ENCODE peak calls at places on chromosomes 6 and 20, in four cellular contexts. One of them, this sample, is unnamed.

GRCh38 chr6:41713161-41713649 is 22.2 kb downstream of the TFEB start:
- DNase-seq in uterus: peak; percentile 49
- DNase-seq in DMS 273 treated with DMSO at 0.1 percent for 48 hours: no peak
- DNase-seq in activated T-cell treated with anti-CD3 and anti-CD28 coated beads for 4 hours: no peak
- DNase-seq in this sample: no peak

GRCh38 chr20:1619861-1620444 is at the start of gene SIRPB1:
- DNase-seq in uterus: no peak
- DNase-seq in DMS 273 treated with DMSO at 0.1 percent for 48 hours: no peak
- DNase-seq in activated T-cell treated with anti-CD3 and anti-CD28 coated beads for 4 hours: no peak
- DNase-seq in this sample: no peak

GRCh38 chr6:54697423-54697822 is 149.1 kb upstream of the FAM83B start:
- DNase-seq in uterus: no peak
- DNase-seq in DMS 273 treated with DMSO at 0.1 percent for 48 hours: no peak
- DNase-seq in activated T-cell treated with anti-CD3 and anti-CD28 coated beads for 4 hours: no peak
- DNase-seq in this sample: no peak

GRCh38 chr6:63352587-63353281 is 33.0 kb upstream of the LGSN start:
- DNase-seq in uterus: peak; percentile 26
- DNase-seq in DMS 273 treated with DMSO at 0.1 percent for 48 hours: no peak
- DNase-seq in activated T-cell treated with anti-CD3 and anti-CD28 coated beads for 4 hours: no peak
- DNase-seq in this sample: no peak

GRCh38 chr20:37200926-37201826 is 21.8 kb upstream of the MROH8 start:
- DNase-seq in uterus: no peak
- DNase-seq in DMS 273 treated with DMSO at 0.1 percent for 48 hours: no peak
- DNase-seq in activated T-cell treated with anti-CD3 and anti-CD28 coated beads for 4 hours: no peak
- DNase-seq in this sample: no peak

GRCh38 chr6:155340464-155341129 is 26.3 kb upstream of the TFB1M start:
- DNase-seq in uterus: no peak
- DNase-seq in DMS 273 treated with DMSO at 0.1 percent for 48 hours: no peak
- DNase-seq in activated T-cell treated with anti-CD3 and anti-CD28 coated beads for 4 hours: no peak
- DNase-seq in this sample: no peak

GRCh38 chr20:51284871-51285270 is 257.6 kb downstream of the NFATC2 start:
- DNase-seq in uterus: no peak
- DNase-seq in DMS 273 treated with DMSO at 0.1 percent for 48 hours: no peak
- DNase-seq in activated T-cell treated with anti-CD3 and anti-CD28 coated beads for 4 hours: no peak
- DNase-seq in this sample: no peak

GRCh38 chr20:44422083-44422482 is 53.6 kb upstream of the TTPAL start:
- DNase-seq in uterus: no peak
- DNase-seq in DMS 273 treated with DMSO at 0.1 percent for 48 hours: no peak
- DNase-seq in activated T-cell treated with anti-CD3 and anti-CD28 coated beads for 4 hours: no peak
- DNase-seq in this sample: no peak

GRCh38 chr20:57501461-57502330 is 23.2 kb downstream of the CTCFL start:
- DNase-seq in uterus: no peak
- DNase-seq in DMS 273 treated with DMSO at 0.1 percent for 48 hours: no peak
- DNase-seq in activated T-cell treated with anti-CD3 and anti-CD28 coated beads for 4 hours: no peak
- DNase-seq in this sample: no peak

GRCh38 chr6:2447318-2447717 is 201.9 kb upstream of the GMDS start:
- DNase-seq in uterus: no peak
- DNase-seq in DMS 273 treated with DMSO at 0.1 percent for 48 hours: no peak
- DNase-seq in activated T-cell treated with anti-CD3 and anti-CD28 coated beads for 4 hours: no peak
- DNase-seq in this sample: no peak

GRCh38 chr20:57211949-57212889 is 54.2 kb downstream of the BMP7 start:
- DNase-seq in uterus: peak; percentile 73
- DNase-seq in DMS 273 treated with DMSO at 0.1 percent for 48 hours: no peak
- DNase-seq in activated T-cell treated with anti-CD3 and anti-CD28 coated beads for 4 hours: no peak
- DNase-seq in this sample: peak; percentile 18

GRCh38 chr6:166559211-166559610 is 27.3 kb downstream of the RAMACL start:
- DNase-seq in uterus: no peak
- DNase-seq in DMS 273 treated with DMSO at 0.1 percent for 48 hours: no peak
- DNase-seq in activated T-cell treated with anti-CD3 and anti-CD28 coated beads for 4 hours: no peak
- DNase-seq in this sample: no peak

GRCh38 chr6:16374796-16375195 is 136.4 kb downstream of the GMPR start:
- DNase-seq in uterus: no peak
- DNase-seq in DMS 273 treated with DMSO at 0.1 percent for 48 hours: no peak
- DNase-seq in activated T-cell treated with anti-CD3 and anti-CD28 coated beads for 4 hours: no peak
- DNase-seq in this sample: no peak

GRCh38 chr6:119283979-119284545 is 65.5 kb downstream of the MAN1A1 start:
- DNase-seq in uterus: no peak
- DNase-seq in DMS 273 treated with DMSO at 0.1 percent for 48 hours: no peak
- DNase-seq in activated T-cell treated with anti-CD3 and anti-CD28 coated beads for 4 hours: no peak
- DNase-seq in this sample: no peak

GRCh38 chr20:64079273-64080012 is at the start of gene RGS19:
- DNase-seq in uterus: no peak
- DNase-seq in DMS 273 treated with DMSO at 0.1 percent for 48 hours: no peak
- DNase-seq in activated T-cell treated with anti-CD3 and anti-CD28 coated beads for 4 hours: peak; percentile 57
- DNase-seq in this sample: no peak

GRCh38 chr20:37640600-37641561 is 52.9 kb upstream of the CTNNBL1 start:
- DNase-seq in uterus: no peak
- DNase-seq in DMS 273 treated with DMSO at 0.1 percent for 48 hours: peak; percentile 2
- DNase-seq in activated T-cell treated with anti-CD3 and anti-CD28 coated beads for 4 hours: no peak
- DNase-seq in this sample: no peak

GRCh38 chr6:42864602-42865001 is 14.8 kb upstream of the RPL7L1 start:
- DNase-seq in uterus: no peak
- DNase-seq in DMS 273 treated with DMSO at 0.1 percent for 48 hours: no peak
- DNase-seq in activated T-cell treated with anti-CD3 and anti-CD28 coated beads for 4 hours: no peak
- DNase-seq in this sample: no peak

GRCh38 chr20:57664924-57665588 is 44.8 kb downstream of the PMEPA1 start:
- DNase-seq in uterus: no peak
- DNase-seq in DMS 273 treated with DMSO at 0.1 percent for 48 hours: no peak
- DNase-seq in activated T-cell treated with anti-CD3 and anti-CD28 coated beads for 4 hours: no peak
- DNase-seq in this sample: no peak

GRCh38 chr20:51610761-51611624 is 68.5 kb upstream of the NFATC2 start:
- DNase-seq in uterus: no peak
- DNase-seq in DMS 273 treated with DMSO at 0.1 percent for 48 hours: no peak
- DNase-seq in activated T-cell treated with anti-CD3 and anti-CD28 coated beads for 4 hours: no peak
- DNase-seq in this sample: no peak

GRCh38 chr6:131107166-131107565 is 28.1 kb upstream of the AKAP7 start:
- DNase-seq in uterus: no peak
- DNase-seq in DMS 273 treated with DMSO at 0.1 percent for 48 hours: no peak
- DNase-seq in activated T-cell treated with anti-CD3 and anti-CD28 coated beads for 4 hours: no peak
- DNase-seq in this sample: no peak

GRCh38 chr20:18992418-18992817 is 178.8 kb downstream of the SCP2D1 start:
- DNase-seq in uterus: no peak
- DNase-seq in DMS 273 treated with DMSO at 0.1 percent for 48 hours: no peak
- DNase-seq in activated T-cell treated with anti-CD3 and anti-CD28 coated beads for 4 hours: no peak
- DNase-seq in this sample: no peak

GRCh38 chr6:81238390-81238789 is 514.1 kb downstream of the TENT5A start:
- DNase-seq in uterus: no peak
- DNase-seq in DMS 273 treated with DMSO at 0.1 percent for 48 hours: no peak
- DNase-seq in activated T-cell treated with anti-CD3 and anti-CD28 coated beads for 4 hours: no peak
- DNase-seq in this sample: no peak

GRCh38 chr6:31620586-31621319 is at the start of gene PRRC2A:
- DNase-seq in uterus: peak; percentile 83
- DNase-seq in DMS 273 treated with DMSO at 0.1 percent for 48 hours: peak; percentile 55
- DNase-seq in activated T-cell treated with anti-CD3 and anti-CD28 coated beads for 4 hours: peak; percentile 96
- DNase-seq in this sample: peak; percentile 99

GRCh38 chr6:68128211-68128610 is 506.9 kb upstream of the ADGRB3 start:
- DNase-seq in uterus: no peak
- DNase-seq in DMS 273 treated with DMSO at 0.1 percent for 48 hours: no peak
- DNase-seq in activated T-cell treated with anti-CD3 and anti-CD28 coated beads for 4 hours: no peak
- DNase-seq in this sample: no peak

GRCh38 chr20:38843346-38843745 is 37.8 kb downstream of the PPP1R16B start:
- DNase-seq in uterus: no peak
- DNase-seq in DMS 273 treated with DMSO at 0.1 percent for 48 hours: no peak
- DNase-seq in activated T-cell treated with anti-CD3 and anti-CD28 coated beads for 4 hours: peak; percentile 52
- DNase-seq in this sample: no peak

GRCh38 chr6:73203098-73203497 is 22.2 kb downstream of the KHDC1L start:
- DNase-seq in uterus: no peak
- DNase-seq in DMS 273 treated with DMSO at 0.1 percent for 48 hours: no peak
- DNase-seq in activated T-cell treated with anti-CD3 and anti-CD28 coated beads for 4 hours: no peak
- DNase-seq in this sample: no peak

GRCh38 chr20:57902478-57902877 is 192.7 kb upstream of the PMEPA1 start:
- DNase-seq in uterus: no peak
- DNase-seq in DMS 273 treated with DMSO at 0.1 percent for 48 hours: no peak
- DNase-seq in activated T-cell treated with anti-CD3 and anti-CD28 coated beads for 4 hours: no peak
- DNase-seq in this sample: no peak

GRCh38 chr20:44532981-44533331 is 11.1 kb upstream of the SERINC3 start:
- DNase-seq in uterus: no peak
- DNase-seq in DMS 273 treated with DMSO at 0.1 percent for 48 hours: no peak
- DNase-seq in activated T-cell treated with anti-CD3 and anti-CD28 coated beads for 4 hours: no peak
- DNase-seq in this sample: no peak

GRCh38 chr6:71012871-71013456 is 56.1 kb upstream of the B3GAT2 start:
- DNase-seq in uterus: no peak
- DNase-seq in DMS 273 treated with DMSO at 0.1 percent for 48 hours: peak; percentile 64
- DNase-seq in activated T-cell treated with anti-CD3 and anti-CD28 coated beads for 4 hours: no peak
- DNase-seq in this sample: no peak